ENCODE peak calls at places on chromosomes 6 and 20, in eight cellular contexts. One of them, this sample, is unnamed.
A peak's percentile ranks its signal among the peaks of the same experiment; 100 is the strongest.

GRCh38 chr20:36644713-36645109 is 1.3 kb downstream of the SLA2 start:
- DNase-seq in epithelial cell of esophagus: no peak
- DNase-seq in foreskin fibroblast: no peak
- DNase-seq in GM12865: no peak
- DNase-seq in ovary: no peak
- DNase-seq in RWPE1: no peak
- DNase-seq in fibroblast of lung: no peak
- DNase-seq in CD4-positive, alpha-beta T cell: no peak
- DNase-seq in this sample: peak; percentile 84

GRCh38 chr20:10864076-10864672 is 190.4 kb upstream of the JAG1 start:
- DNase-seq in epithelial cell of esophagus: peak; percentile 83
- DNase-seq in foreskin fibroblast: peak; percentile 36
- DNase-seq in GM12865: no peak
- DNase-seq in ovary: no peak
- DNase-seq in RWPE1: peak; percentile 77
- DNase-seq in fibroblast of lung: peak; percentile 62
- DNase-seq in CD4-positive, alpha-beta T cell: no peak
- DNase-seq in this sample: no peak

GRCh38 chr6:14055541-14055940 is 62.0 kb upstream of the CD83 start:
- DNase-seq in epithelial cell of esophagus: peak; percentile 90
- DNase-seq in foreskin fibroblast: no peak
- DNase-seq in GM12865: no peak
- DNase-seq in ovary: no peak
- DNase-seq in RWPE1: no peak
- DNase-seq in fibroblast of lung: no peak
- DNase-seq in CD4-positive, alpha-beta T cell: no peak
- DNase-seq in this sample: no peak

GRCh38 chr20:20668639-20669038 is 43.8 kb downstream of the RALGAPA2 start:
- DNase-seq in epithelial cell of esophagus: no peak
- DNase-seq in foreskin fibroblast: no peak
- DNase-seq in GM12865: peak; percentile 76
- DNase-seq in ovary: no peak
- DNase-seq in RWPE1: no peak
- DNase-seq in fibroblast of lung: no peak
- DNase-seq in CD4-positive, alpha-beta T cell: no peak
- DNase-seq in this sample: no peak

GRCh38 chr6:82138075-82138791 is 109.3 kb downstream of the IBTK start:
- DNase-seq in epithelial cell of esophagus: peak; percentile 39
- DNase-seq in foreskin fibroblast: no peak
- DNase-seq in GM12865: no peak
- DNase-seq in ovary: no peak
- DNase-seq in RWPE1: no peak
- DNase-seq in fibroblast of lung: no peak
- DNase-seq in CD4-positive, alpha-beta T cell: no peak
- DNase-seq in this sample: no peak

GRCh38 chr6:42748241-42748898 is 2.5 kb upstream of the TBCC start:
- DNase-seq in epithelial cell of esophagus: no peak
- DNase-seq in foreskin fibroblast: peak; percentile 43
- DNase-seq in GM12865: no peak
- DNase-seq in ovary: no peak
- DNase-seq in RWPE1: no peak
- DNase-seq in fibroblast of lung: peak; percentile 30
- DNase-seq in CD4-positive, alpha-beta T cell: no peak
- DNase-seq in this sample: no peak

GRCh38 chr6:148166339-148166949 is 176.2 kb upstream of the SASH1 start:
- DNase-seq in epithelial cell of esophagus: peak; percentile 61
- DNase-seq in foreskin fibroblast: peak; percentile 75
- DNase-seq in GM12865: peak; percentile 32
- DNase-seq in ovary: no peak
- DNase-seq in RWPE1: peak; percentile 38
- DNase-seq in fibroblast of lung: peak; percentile 81
- DNase-seq in CD4-positive, alpha-beta T cell: no peak
- DNase-seq in this sample: no peak

GRCh38 chr20:17895641-17896246 is 72.8 kb downstream of the SNX5 start:
- DNase-seq in epithelial cell of esophagus: peak; percentile 58
- DNase-seq in foreskin fibroblast: peak; percentile 84
- DNase-seq in GM12865: peak; percentile 59
- DNase-seq in ovary: peak; percentile 80
- DNase-seq in RWPE1: no peak
- DNase-seq in fibroblast of lung: no peak
- DNase-seq in CD4-positive, alpha-beta T cell: no peak
- DNase-seq in this sample: peak; percentile 93

GRCh38 chr6:7542878-7543394 is 1.5 kb downstream of the DSP start:
- DNase-seq in epithelial cell of esophagus: peak; percentile 87
- DNase-seq in foreskin fibroblast: peak; percentile 53
- DNase-seq in GM12865: no peak
- DNase-seq in ovary: peak; percentile 40
- DNase-seq in RWPE1: peak; percentile 77
- DNase-seq in fibroblast of lung: no peak
- DNase-seq in CD4-positive, alpha-beta T cell: no peak
- DNase-seq in this sample: no peak

GRCh38 chr6:143553337-143553736 is 41.8 kb upstream of the FUCA2 start:
- DNase-seq in epithelial cell of esophagus: no peak
- DNase-seq in foreskin fibroblast: no peak
- DNase-seq in GM12865: no peak
- DNase-seq in ovary: no peak
- DNase-seq in RWPE1: no peak
- DNase-seq in fibroblast of lung: no peak
- DNase-seq in CD4-positive, alpha-beta T cell: no peak
- DNase-seq in this sample: no peak

GRCh38 chr6:143555071-143555492 is 43.6 kb upstream of the FUCA2 start:
- DNase-seq in epithelial cell of esophagus: no peak
- DNase-seq in foreskin fibroblast: no peak
- DNase-seq in GM12865: no peak
- DNase-seq in ovary: no peak
- DNase-seq in RWPE1: no peak
- DNase-seq in fibroblast of lung: no peak
- DNase-seq in CD4-positive, alpha-beta T cell: no peak
- DNase-seq in this sample: no peak

GRCh38 chr6:143559101-143559500 is 47.6 kb upstream of the FUCA2 start:
- DNase-seq in epithelial cell of esophagus: no peak
- DNase-seq in foreskin fibroblast: peak; percentile 52
- DNase-seq in GM12865: no peak
- DNase-seq in ovary: no peak
- DNase-seq in RWPE1: no peak
- DNase-seq in fibroblast of lung: no peak
- DNase-seq in CD4-positive, alpha-beta T cell: no peak
- DNase-seq in this sample: no peak

GRCh38 chr6:143555582-143555981 is 44.1 kb upstream of the FUCA2 start:
- DNase-seq in epithelial cell of esophagus: no peak
- DNase-seq in foreskin fibroblast: no peak
- DNase-seq in GM12865: no peak
- DNase-seq in ovary: no peak
- DNase-seq in RWPE1: no peak
- DNase-seq in fibroblast of lung: no peak
- DNase-seq in CD4-positive, alpha-beta T cell: no peak
- DNase-seq in this sample: no peak

GRCh38 chr6:143556529-143556928 is 45.0 kb upstream of the FUCA2 start:
- DNase-seq in epithelial cell of esophagus: no peak
- DNase-seq in foreskin fibroblast: peak; percentile 70
- DNase-seq in GM12865: no peak
- DNase-seq in ovary: no peak
- DNase-seq in RWPE1: no peak
- DNase-seq in fibroblast of lung: peak; percentile 59
- DNase-seq in CD4-positive, alpha-beta T cell: no peak
- DNase-seq in this sample: no peak
- TF ChIP-seq CTCF in epithelial cell of esophagus: no peak
- TF ChIP-seq CTCF in foreskin fibroblast: no peak
- TF ChIP-seq CTCF in GM12865: no peak
- TF ChIP-seq CTCF in ovary: no peak
- TF ChIP-seq CTCF in RWPE1: no peak
- TF ChIP-seq CTCF in fibroblast of lung: no peak
- TF ChIP-seq CTCF in CD4-positive, alpha-beta T cell: no peak
- TF ChIP-seq CTCF in this sample: no peak

DNA sequence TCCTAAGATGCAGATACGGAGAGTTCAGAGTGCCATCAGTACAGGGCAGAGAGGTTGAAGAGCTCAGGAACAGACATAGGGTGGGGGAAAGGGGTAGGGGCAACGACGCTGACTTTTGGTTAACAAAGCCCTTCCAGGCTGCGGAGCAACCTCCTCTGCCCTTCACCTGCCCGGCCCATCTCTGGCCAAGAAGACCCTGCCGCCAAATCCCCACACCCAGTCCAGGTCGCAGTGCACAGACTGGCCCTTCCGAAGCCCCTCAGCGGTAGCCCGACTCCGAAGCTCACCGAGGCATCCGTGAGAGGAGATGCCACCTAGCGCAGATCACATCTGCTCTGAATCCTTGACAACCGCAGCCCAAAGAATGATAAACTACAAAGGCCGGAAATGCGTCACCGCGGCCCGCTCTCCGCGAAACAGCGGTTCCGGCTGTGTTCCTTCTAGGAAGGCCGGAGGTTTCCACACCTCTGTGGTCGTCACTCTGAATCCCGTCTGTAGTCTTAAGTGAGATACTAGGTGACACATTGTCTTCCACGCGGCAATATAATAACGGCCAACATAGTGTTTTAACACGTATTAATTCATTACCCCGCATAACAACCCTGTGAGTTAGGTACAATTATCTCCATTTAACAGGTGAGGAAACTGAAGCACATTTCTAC is at the start of gene ZSCAN23:
- DNase-seq in epithelial cell of esophagus: peak; percentile 90
- DNase-seq in foreskin fibroblast: peak; percentile 94
- DNase-seq in GM12865: peak; percentile 89
- DNase-seq in ovary: peak; percentile 85
- DNase-seq in RWPE1: peak; percentile 85
- DNase-seq in fibroblast of lung: peak; percentile 90
- DNase-seq in CD4-positive, alpha-beta T cell: peak; percentile 68
- DNase-seq in this sample: peak; percentile 94
- TF ChIP-seq CTCF in epithelial cell of esophagus: peak; percentile 7
- TF ChIP-seq CTCF in foreskin fibroblast: no peak
- TF ChIP-seq CTCF in GM12865: no peak
- TF ChIP-seq CTCF in ovary: no peak
- TF ChIP-seq CTCF in RWPE1: no peak
- TF ChIP-seq CTCF in fibroblast of lung: no peak
- TF ChIP-seq CTCF in CD4-positive, alpha-beta T cell: no peak
- TF ChIP-seq CTCF in this sample: no peak

GRCh38 chr6:40918035-40918651 is 120.9 kb downstream of the UNC5CL start:
- DNase-seq in epithelial cell of esophagus: no peak
- DNase-seq in foreskin fibroblast: no peak
- DNase-seq in GM12865: no peak
- DNase-seq in ovary: no peak
- DNase-seq in RWPE1: no peak
- DNase-seq in fibroblast of lung: no peak
- DNase-seq in CD4-positive, alpha-beta T cell: no peak
- DNase-seq in this sample: no peak
- TF ChIP-seq CTCF in epithelial cell of esophagus: no peak
- TF ChIP-seq CTCF in foreskin fibroblast: no peak
- TF ChIP-seq CTCF in GM12865: no peak
- TF ChIP-seq CTCF in ovary: no peak
- TF ChIP-seq CTCF in RWPE1: no peak
- TF ChIP-seq CTCF in fibroblast of lung: no peak
- TF ChIP-seq CTCF in CD4-positive, alpha-beta T cell: no peak
- TF ChIP-seq CTCF in this sample: no peak

DNA sequence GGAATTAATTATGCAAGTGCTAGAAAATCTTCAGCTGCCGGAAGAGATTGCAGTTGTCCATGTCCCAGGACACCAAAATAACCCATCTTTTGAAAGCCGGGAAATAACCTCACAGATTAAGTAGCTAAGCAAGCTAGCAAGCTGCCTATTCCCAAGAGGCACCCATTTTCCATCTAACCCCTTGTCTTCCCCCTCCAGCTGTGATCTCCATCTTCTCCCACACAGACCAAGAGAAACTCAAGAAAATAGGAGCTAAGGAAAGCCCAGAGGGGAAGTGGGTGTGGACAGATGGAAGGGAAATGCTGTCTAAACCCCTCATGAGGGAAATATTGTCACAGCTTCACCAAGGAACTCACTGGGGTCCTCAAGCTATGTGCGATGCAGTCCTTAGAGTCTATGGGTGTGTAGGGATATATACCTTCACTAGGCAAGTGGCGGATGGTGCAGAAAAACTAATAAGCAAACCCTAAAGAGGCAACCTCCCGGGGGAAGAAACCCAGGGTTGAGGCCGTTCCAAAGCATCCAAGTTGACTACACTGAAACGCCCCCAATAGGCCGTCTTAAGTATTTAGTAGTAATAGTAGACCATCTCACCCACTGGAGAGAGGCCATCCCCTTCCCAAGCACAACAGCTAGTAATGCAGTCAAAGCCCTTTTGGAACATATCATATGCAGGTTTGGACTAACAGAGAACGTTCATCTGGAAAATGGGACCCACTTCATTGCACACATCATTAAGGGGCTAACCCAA is 64.2 kb upstream of the PRSS16 start:
- DNase-seq in epithelial cell of esophagus: no peak
- DNase-seq in foreskin fibroblast: no peak
- DNase-seq in GM12865: no peak
- DNase-seq in ovary: no peak
- DNase-seq in RWPE1: no peak
- DNase-seq in fibroblast of lung: no peak
- DNase-seq in CD4-positive, alpha-beta T cell: no peak
- DNase-seq in this sample: no peak
- TF ChIP-seq CTCF in epithelial cell of esophagus: no peak
- TF ChIP-seq CTCF in foreskin fibroblast: no peak
- TF ChIP-seq CTCF in GM12865: no peak
- TF ChIP-seq CTCF in ovary: no peak
- TF ChIP-seq CTCF in RWPE1: no peak
- TF ChIP-seq CTCF in fibroblast of lung: no peak
- TF ChIP-seq CTCF in CD4-positive, alpha-beta T cell: no peak
- TF ChIP-seq CTCF in this sample: no peak

GRCh38 chr6:168193816-168194701 is 115.0 kb upstream of the FRMD1 start:
- DNase-seq in epithelial cell of esophagus: no peak
- DNase-seq in foreskin fibroblast: no peak
- DNase-seq in GM12865: no peak
- DNase-seq in ovary: no peak
- DNase-seq in RWPE1: no peak
- DNase-seq in fibroblast of lung: no peak
- DNase-seq in CD4-positive, alpha-beta T cell: no peak
- DNase-seq in this sample: peak; percentile 7
- TF ChIP-seq CTCF in epithelial cell of esophagus: no peak
- TF ChIP-seq CTCF in foreskin fibroblast: no peak
- TF ChIP-seq CTCF in GM12865: no peak
- TF ChIP-seq CTCF in ovary: no peak
- TF ChIP-seq CTCF in RWPE1: no peak
- TF ChIP-seq CTCF in fibroblast of lung: no peak
- TF ChIP-seq CTCF in CD4-positive, alpha-beta T cell: no peak
- TF ChIP-seq CTCF in this sample: no peak

DNA sequence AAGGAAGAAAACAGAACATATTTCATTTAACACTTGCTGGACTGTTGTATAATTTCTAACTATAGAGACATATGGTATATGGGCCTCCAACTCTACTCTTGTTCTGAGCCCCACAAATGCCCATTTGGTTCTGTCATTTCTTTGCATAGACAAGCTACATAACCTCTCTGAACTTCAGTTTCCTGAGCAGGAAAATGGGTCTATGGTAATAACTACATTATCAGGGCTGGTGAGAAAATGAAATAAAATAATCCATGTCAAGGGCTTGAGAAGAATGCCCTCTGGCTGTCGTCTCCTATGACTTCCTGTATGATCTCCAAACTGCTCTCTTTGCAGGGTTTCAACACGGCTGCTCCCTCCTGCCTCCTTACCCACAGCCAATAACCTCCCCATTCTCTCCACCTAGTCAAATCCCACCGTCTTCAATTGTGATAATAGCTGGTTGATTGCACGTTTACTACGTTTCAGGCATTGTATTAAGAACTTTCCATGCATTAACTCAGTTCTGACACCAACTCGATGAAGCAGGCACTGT is 12.0 kb downstream of the ZCCHC3 start:
- DNase-seq in epithelial cell of esophagus: no peak
- DNase-seq in foreskin fibroblast: peak; percentile 71
- DNase-seq in GM12865: no peak
- DNase-seq in ovary: no peak
- DNase-seq in RWPE1: no peak
- DNase-seq in fibroblast of lung: peak; percentile 76
- DNase-seq in CD4-positive, alpha-beta T cell: no peak
- DNase-seq in this sample: no peak
- TF ChIP-seq CTCF in epithelial cell of esophagus: no peak
- TF ChIP-seq CTCF in foreskin fibroblast: no peak
- TF ChIP-seq CTCF in GM12865: no peak
- TF ChIP-seq CTCF in ovary: no peak
- TF ChIP-seq CTCF in RWPE1: no peak
- TF ChIP-seq CTCF in fibroblast of lung: no peak
- TF ChIP-seq CTCF in CD4-positive, alpha-beta T cell: no peak
- TF ChIP-seq CTCF in this sample: no peak